ENCODE peak calls at places on chromosomes 7 and 10, in nine cellular contexts. T, A, M, N, V, Q, H, X and O are unnamed samples.

GRCh38 chr10:72736176-72736795 is 44.3 kb downstream of the MCU start:
- ATAC-seq in M (peak; percentile 27), N (no peak), X (peak; percentile 34), A (no peak), T (no peak), H (no peak), Q (no peak), V (no peak), O (no peak)

GRCh38 chr10:50563906-50564305 is 59.9 kb downstream of the SGMS1 start:
- ATAC-seq in Q (no peak), V (peak; percentile 81), N (no peak), X (no peak), A (no peak), H (no peak), T (no peak), M (no peak), O (no peak)

GRCh38 chr7:87853237-87853864 is 22.8 kb downstream of the SLC25A40 start:
- ATAC-seq in V (no peak), Q (no peak), M (no peak), N (no peak), H (no peak), A (peak; percentile 51), T (peak; percentile 24), X (no peak), O (peak; percentile 72)

GRCh38 chr10:13701157-13701919 is 114.6 kb downstream of the PRPF18 start:
- ATAC-seq in Q (no peak), T (no peak), V (peak; percentile 82), M (no peak), N (no peak), A (no peak), H (no peak), X (no peak), O (no peak)

GRCh38 chr7:157841757-157842390 is 505.1 kb downstream of the DNAJB6 start:
- ATAC-seq in M (no peak), Q (no peak), A (no peak), T (no peak), X (no peak), H (peak; percentile 60), N (no peak), V (no peak), O (no peak)

GRCh38 chr10:48378675-48379074 is 72.2 kb downstream of the MAPK8 start:
- ATAC-seq in H (no peak), M (no peak), Q (no peak), V (no peak), N (no peak), X (no peak), T (no peak), A (no peak), O (no peak)

GRCh38 chr10:97270523-97271154 is 21.8 kb downstream of the ARHGAP19 start:
- ATAC-seq in A (no peak), H (peak; percentile 76), M (no peak), V (no peak), T (no peak), Q (no peak), N (no peak), X (no peak), O (no peak)

GRCh38 chr10:103854687-103855423 is 521 bp downstream of the SH3PXD2A start:
- ATAC-seq in Q (peak; percentile 56), H (peak; percentile 40), M (peak; percentile 48), A (peak; percentile 42), X (peak; percentile 25), N (peak; percentile 20), V (peak; percentile 25), T (no peak), O (peak; percentile 52)

GRCh38 chr7:45035909-45036308 is 35.9 kb downstream of the CCM2 start:
- ATAC-seq in T (no peak), Q (no peak), X (no peak), V (no peak), N (no peak), M (peak; percentile 57), H (no peak), A (peak; percentile 35), O (no peak)

GRCh38 chr10:28719789-28720436 is 42.6 kb downstream of the BAMBI start:
- ATAC-seq in X (no peak), M (no peak), Q (no peak), H (no peak), V (no peak), T (no peak), A (no peak), N (peak; percentile 44), O (no peak)

GRCh38 chr7:25083201-25083600 is 41.9 kb downstream of the CYCS start:
- ATAC-seq in V (no peak), N (peak; percentile 70), M (no peak), T (no peak), A (no peak), H (no peak), X (no peak), Q (no peak), O (no peak)

GRCh38 chr10:114195079-114195478 is 15.9 kb downstream of the TDRD1 start:
- ATAC-seq in X (no peak), Q (peak; percentile 83), H (no peak), T (no peak), V (no peak), A (peak; percentile 80), N (peak; percentile 79), M (peak; percentile 45), O (peak; percentile 61)

GRCh38 chr7:65448824-65449504 is 75.3 kb downstream of the ZNF92 start:
- ATAC-seq in V (no peak), N (peak; percentile 98), T (no peak), A (peak; percentile 58), X (no peak), Q (no peak), M (peak; percentile 52), H (peak; percentile 77), O (peak; percentile 81)

GRCh38 chr10:16155761-16156322 is 281.0 kb upstream of the PTER start:
- ATAC-seq in X (no peak), T (no peak), V (no peak), M (no peak), N (no peak), Q (no peak), H (no peak), A (no peak), O (no peak)

GRCh38 chr7:66921918-66922486 is 977 bp downstream of the TMEM248 start:
- ATAC-seq in V (no peak), T (peak; percentile 21), H (no peak), X (no peak), M (peak; percentile 47), N (peak; percentile 37), A (no peak), Q (peak; percentile 9), O (no peak)

GRCh38 chr10:61066661-61067353 is 122.8 kb upstream of the RHOBTB1 start:
- ATAC-seq in T (no peak), V (peak; percentile 79), M (no peak), X (no peak), H (no peak), N (no peak), Q (no peak), A (no peak), O (no peak)

GRCh38 chr10:61465216-61465496 is 12.0 kb upstream of the TMEM26 start:
- ATAC-seq in M (no peak), N (no peak), V (no peak), T (no peak), Q (no peak), H (no peak), X (no peak), A (no peak), O (no peak)

GRCh38 chr10:31599626-31600504 is 280.8 kb downstream of the ZEB1 start:
- ATAC-seq in N (no peak), A (peak; percentile 25), T (no peak), M (no peak), H (no peak), V (no peak), Q (no peak), X (no peak), O (peak; percentile 36)

GRCh38 chr10:122486396-122487080 is 25.2 kb downstream of the HTRA1 start:
- ATAC-seq in Q (no peak), M (no peak), H (no peak), T (no peak), A (no peak), N (no peak), V (no peak), X (no peak), O (no peak)

GRCh38 chr7:27108390-27109127 is 6.1 kb upstream of the HOXA2 start:
- ATAC-seq in X (peak; percentile 57), T (no peak), M (no peak), A (no peak), H (peak; percentile 54), Q (no peak), N (no peak), V (peak; percentile 72), O (no peak)

GRCh38 chr10:100340948-100341847 is 5.8 kb upstream of the SCD start:
- ATAC-seq in N (no peak), Q (no peak), M (no peak), X (peak; percentile 70), T (no peak), V (peak; percentile 87), A (no peak), H (peak; percentile 89), O (no peak)

GRCh38 chr7:155738652-155739537 is 73.4 kb downstream of the SHH start:
- ATAC-seq in V (peak; percentile 92), Q (peak; percentile 34), X (peak; percentile 88), A (peak; percentile 85), T (peak; percentile 58), N (peak; percentile 81), H (peak; percentile 80), M (peak; percentile 76), O (peak; percentile 48)

GRCh38 chr7:16320261-16320660 is 101.1 kb downstream of the CRPPA start:
- ATAC-seq in T (no peak), M (no peak), N (no peak), V (no peak), A (no peak), X (no peak), H (no peak), Q (no peak), O (no peak)

GRCh38 chr10:121041906-121042305 is 190.7 kb downstream of the WDR11 start:
- ATAC-seq in H (no peak), A (no peak), Q (no peak), V (no peak), N (no peak), X (no peak), M (no peak), T (no peak), O (no peak)

GRCh38 chr10:78981257-78981969 is 87.4 kb upstream of the ZMIZ1 start:
- ATAC-seq in Q (peak; percentile 84), H (no peak), X (peak; percentile 5), T (peak; percentile 41), M (peak; percentile 94), V (no peak), A (peak; percentile 70), N (no peak), O (peak; percentile 89)

GRCh38 chr10:5971886-5972285 is 5.5 kb downstream of the IL15RA start:
- ATAC-seq in T (no peak), V (peak; percentile 36), H (no peak), A (no peak), M (no peak), N (no peak), Q (no peak), X (peak; percentile 46), O (no peak)

GRCh38 chr7:42272793-42273665 is 36.0 kb upstream of the GLI3 start:
- ATAC-seq in N (peak; percentile 87), H (no peak), M (no peak), Q (no peak), V (no peak), T (no peak), A (peak; percentile 67), X (no peak), O (peak; percentile 24)

GRCh38 chr7:26038201-26038990 is 113.6 kb upstream of the NFE2L3 start:
- ATAC-seq in A (no peak), M (no peak), X (no peak), N (no peak), T (no peak), H (no peak), Q (no peak), V (no peak), O (no peak)

GRCh38 chr7:20035279-20035875 is 181.8 kb downstream of the MACC1 start:
- ATAC-seq in H (no peak), X (no peak), A (no peak), M (no peak), Q (no peak), N (no peak), V (no peak), T (no peak), O (no peak)